ENCODE peak calls at places on chromosomes 5 and 9, in six cellular contexts. One of them, this sample, is unnamed.

GRCh38 chr5:171874210-171874609 is 88.6 kb downstream of the SMIM23 start:
- DNase-seq in transverse colon: no peak
- DNase-seq in HFF-Myc: no peak
- DNase-seq in adrenal gland: no peak
- DNase-seq in cardiac fibroblast: peak; percentile 81
- DNase-seq in tibial nerve: no peak
- DNase-seq in this sample: no peak

GRCh38 chr9:35726876-35727438 is 5.0 kb downstream of the TLN1 start:
- DNase-seq in tibial nerve: no peak
- DNase-seq in cardiac fibroblast: peak; percentile 53
- DNase-seq in adrenal gland: peak; percentile 57
- DNase-seq in HFF-Myc: no peak
- DNase-seq in transverse colon: peak; percentile 49
- DNase-seq in this sample: peak; percentile 92

GRCh38 chr5:143837306-143837848 is 25.4 kb downstream of the HMHB1 start:
- DNase-seq in tibial nerve: no peak
- DNase-seq in transverse colon: no peak
- DNase-seq in HFF-Myc: peak; percentile 91
- DNase-seq in adrenal gland: no peak
- DNase-seq in cardiac fibroblast: peak; percentile 55
- DNase-seq in this sample: no peak

GRCh38 chr9:109843651-109844050 is 63.7 kb downstream of the PALM2AKAP2 start:
- DNase-seq in transverse colon: no peak
- DNase-seq in adrenal gland: peak; percentile 80
- DNase-seq in tibial nerve: no peak
- DNase-seq in cardiac fibroblast: no peak
- DNase-seq in HFF-Myc: no peak
- DNase-seq in this sample: peak; percentile 26

GRCh38 chr9:14723301-14723700 is 768 bp upstream of the CER1 start:
- DNase-seq in transverse colon: no peak
- DNase-seq in HFF-Myc: no peak
- DNase-seq in cardiac fibroblast: no peak
- DNase-seq in tibial nerve: no peak
- DNase-seq in adrenal gland: no peak
- DNase-seq in this sample: no peak

GRCh38 chr9:90680534-90680933 is 37.9 kb upstream of the DIRAS2 start:
- DNase-seq in cardiac fibroblast: no peak
- DNase-seq in HFF-Myc: no peak
- DNase-seq in tibial nerve: no peak
- DNase-seq in adrenal gland: no peak
- DNase-seq in transverse colon: no peak
- DNase-seq in this sample: no peak

GRCh38 chr5:104576677-104577076 is 1014.1 kb upstream of the NUDT12 start:
- DNase-seq in cardiac fibroblast: no peak
- DNase-seq in transverse colon: no peak
- DNase-seq in HFF-Myc: no peak
- DNase-seq in tibial nerve: no peak
- DNase-seq in adrenal gland: no peak
- DNase-seq in this sample: no peak

GRCh38 chr5:57412010-57412409 is 70.6 kb downstream of the ACTBL2 start:
- DNase-seq in adrenal gland: no peak
- DNase-seq in tibial nerve: no peak
- DNase-seq in HFF-Myc: no peak
- DNase-seq in transverse colon: no peak
- DNase-seq in cardiac fibroblast: peak; percentile 66
- DNase-seq in this sample: no peak

GRCh38 chr9:33124716-33125378 is 42.3 kb downstream of the B4GALT1 start:
- DNase-seq in cardiac fibroblast: no peak
- DNase-seq in HFF-Myc: no peak
- DNase-seq in tibial nerve: no peak
- DNase-seq in transverse colon: no peak
- DNase-seq in adrenal gland: no peak
- DNase-seq in this sample: no peak

GRCh38 chr5:74519161-74519571 is 121.4 kb downstream of the ENC1 start:
- DNase-seq in transverse colon: no peak
- DNase-seq in tibial nerve: no peak
- DNase-seq in cardiac fibroblast: no peak
- DNase-seq in adrenal gland: no peak
- DNase-seq in HFF-Myc: no peak
- DNase-seq in this sample: no peak

GRCh38 chr5:149264432-149265069 is 7.1 kb upstream of the AFAP1L1 start:
- DNase-seq in cardiac fibroblast: no peak
- DNase-seq in transverse colon: peak; percentile 39
- DNase-seq in HFF-Myc: no peak
- DNase-seq in tibial nerve: no peak
- DNase-seq in adrenal gland: no peak
- DNase-seq in this sample: no peak
- TF ChIP-seq CTCF in cardiac fibroblast: peak; percentile 55
- TF ChIP-seq CTCF in transverse colon: peak; percentile 43
- TF ChIP-seq CTCF in HFF-Myc: peak; percentile 36
- TF ChIP-seq CTCF in tibial nerve: no peak
- TF ChIP-seq CTCF in adrenal gland: peak; percentile 20
- TF ChIP-seq CTCF in this sample: peak; percentile 7

DNA sequence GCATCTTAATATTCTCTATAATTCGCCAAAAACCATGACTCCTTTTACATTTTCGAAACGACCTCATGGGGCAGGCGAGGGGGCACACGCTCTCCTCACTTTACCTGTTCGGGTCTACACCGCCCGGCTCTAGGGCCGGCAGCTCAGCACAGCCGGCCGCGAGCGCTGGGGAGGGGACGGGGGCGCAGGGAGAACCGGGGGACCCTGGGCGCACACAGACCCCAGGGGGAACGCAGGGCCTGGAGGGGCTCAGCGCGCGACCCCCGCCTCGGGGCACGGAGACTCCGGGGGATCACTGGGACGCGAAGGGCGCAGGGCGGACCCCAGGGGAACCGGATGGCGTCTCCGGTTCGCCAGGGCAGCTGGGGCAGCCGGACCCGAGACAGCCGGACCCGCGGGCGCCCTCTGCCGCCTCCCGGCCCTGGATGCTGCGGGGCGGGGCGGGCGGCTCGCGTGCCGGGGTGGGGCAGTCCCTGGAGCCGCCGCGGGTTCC is at the start of gene AHRR:
- DNase-seq in adrenal gland: peak; percentile 63
- DNase-seq in HFF-Myc: no peak
- DNase-seq in cardiac fibroblast: peak; percentile 59
- DNase-seq in transverse colon: peak; percentile 72
- DNase-seq in tibial nerve: no peak
- DNase-seq in this sample: no peak
- H3K4me3 ChIP-seq in adrenal gland: no peak within 1 kb of the TSS
- H3K4me3 ChIP-seq in HFF-Myc: peak within 1 kb of the TSS; percentile 71
- H3K4me3 ChIP-seq in cardiac fibroblast: peak within 1 kb of the TSS; percentile 65
- H3K4me3 ChIP-seq in transverse colon: peak within 1 kb of the TSS; percentile 57
- H3K4me3 ChIP-seq in tibial nerve: peak within 1 kb of the TSS; percentile 27
- H3K4me3 ChIP-seq in this sample: peak within 1 kb of the TSS; percentile 50

GRCh38 chr5:153458266-153458665 is 32.2 kb upstream of the GRIA1 start:
- DNase-seq in adrenal gland: no peak
- DNase-seq in transverse colon: no peak
- DNase-seq in cardiac fibroblast: no peak
- DNase-seq in tibial nerve: no peak
- DNase-seq in HFF-Myc: no peak
- DNase-seq in this sample: no peak

GRCh38 chr5:153461341-153461740 is 29.1 kb upstream of the GRIA1 start:
- DNase-seq in transverse colon: no peak
- DNase-seq in cardiac fibroblast: no peak
- DNase-seq in adrenal gland: no peak
- DNase-seq in HFF-Myc: no peak
- DNase-seq in tibial nerve: no peak
- DNase-seq in this sample: no peak

GRCh38 chr5:153456354-153456753 is 34.1 kb upstream of the GRIA1 start:
- DNase-seq in HFF-Myc: no peak
- DNase-seq in tibial nerve: no peak
- DNase-seq in cardiac fibroblast: no peak
- DNase-seq in transverse colon: no peak
- DNase-seq in adrenal gland: no peak
- DNase-seq in this sample: no peak

GRCh38 chr5:153460421-153460820 is 30.0 kb upstream of the GRIA1 start:
- DNase-seq in cardiac fibroblast: peak; percentile 8
- DNase-seq in HFF-Myc: no peak
- DNase-seq in transverse colon: no peak
- DNase-seq in tibial nerve: no peak
- DNase-seq in adrenal gland: no peak
- DNase-seq in this sample: no peak

GRCh38 chr5:153456993-153457392 is 33.5 kb upstream of the GRIA1 start:
- DNase-seq in transverse colon: no peak
- DNase-seq in tibial nerve: no peak
- DNase-seq in HFF-Myc: no peak
- DNase-seq in cardiac fibroblast: no peak
- DNase-seq in adrenal gland: no peak
- DNase-seq in this sample: no peak
- TF ChIP-seq CTCF in transverse colon: no peak
- TF ChIP-seq CTCF in tibial nerve: no peak
- TF ChIP-seq CTCF in HFF-Myc: no peak
- TF ChIP-seq CTCF in cardiac fibroblast: no peak
- TF ChIP-seq CTCF in adrenal gland: no peak
- TF ChIP-seq CTCF in this sample: no peak

DNA sequence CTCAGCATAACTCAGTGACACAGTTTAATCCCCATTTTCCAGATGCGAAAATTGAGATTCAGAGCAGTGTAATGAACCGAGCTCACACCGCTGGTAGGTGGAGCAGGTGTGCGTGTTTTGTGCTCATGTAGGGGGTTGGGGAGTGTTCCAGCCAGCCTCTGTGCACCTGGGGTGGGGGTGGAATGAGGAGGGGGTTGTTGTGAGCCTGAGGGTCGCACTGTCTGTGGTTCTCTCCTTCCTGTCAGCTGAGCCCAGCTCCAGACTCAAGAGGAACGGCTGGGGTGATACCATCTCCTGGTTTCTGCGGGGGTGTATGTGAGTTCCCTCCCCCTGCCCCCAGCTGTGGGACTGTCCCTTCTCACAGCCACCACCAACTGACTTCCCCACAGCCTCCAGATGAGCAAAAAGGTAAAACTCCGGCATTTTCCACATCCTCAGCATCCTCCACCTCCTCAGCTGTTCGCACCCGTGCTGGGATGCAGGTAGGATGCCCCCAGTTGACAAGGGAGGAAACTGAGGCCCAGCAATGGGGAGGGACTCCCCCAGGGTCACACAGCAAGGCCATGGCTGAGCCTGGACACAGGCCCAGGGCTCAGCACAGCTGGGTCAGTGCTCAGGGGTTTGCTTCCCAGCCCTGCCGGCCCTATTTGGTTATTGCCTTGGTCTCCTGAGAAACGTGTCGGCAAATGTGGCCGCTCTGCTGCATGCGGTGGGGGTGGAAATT is 2.1 kb downstream of the SH2D3C start:
- DNase-seq in tibial nerve: no peak
- DNase-seq in adrenal gland: no peak
- DNase-seq in cardiac fibroblast: no peak
- DNase-seq in transverse colon: peak; percentile 78
- DNase-seq in HFF-Myc: no peak
- DNase-seq in this sample: no peak
- H3K4me3 ChIP-seq in tibial nerve: no peak overlapping the region
- H3K4me3 ChIP-seq in adrenal gland: no peak overlapping the region
- H3K4me3 ChIP-seq in cardiac fibroblast: no peak overlapping the region
- H3K4me3 ChIP-seq in transverse colon: peak overlapping the region; percentile 27
- H3K4me3 ChIP-seq in HFF-Myc: no peak overlapping the region
- H3K4me3 ChIP-seq in this sample: peak overlapping the region; percentile 9

GRCh38 chr5:117594165-117594564 is 1019.5 kb upstream of the SEMA6A start:
- DNase-seq in HFF-Myc: no peak
- DNase-seq in cardiac fibroblast: peak; percentile 78
- DNase-seq in adrenal gland: no peak
- DNase-seq in tibial nerve: peak; percentile 14
- DNase-seq in transverse colon: no peak
- DNase-seq in this sample: peak; percentile 77

GRCh38 chr5:117587111-117587510 is 1012.5 kb upstream of the SEMA6A start:
- DNase-seq in tibial nerve: no peak
- DNase-seq in HFF-Myc: no peak
- DNase-seq in transverse colon: no peak
- DNase-seq in adrenal gland: no peak
- DNase-seq in cardiac fibroblast: no peak
- DNase-seq in this sample: no peak

GRCh38 chr5:117588611-117589010 is 1014.0 kb upstream of the SEMA6A start:
- DNase-seq in adrenal gland: no peak
- DNase-seq in transverse colon: no peak
- DNase-seq in cardiac fibroblast: peak; percentile 18
- DNase-seq in tibial nerve: no peak
- DNase-seq in HFF-Myc: no peak
- DNase-seq in this sample: no peak

GRCh38 chr5:117590944-117591343 is 1016.3 kb upstream of the SEMA6A start:
- DNase-seq in transverse colon: no peak
- DNase-seq in tibial nerve: no peak
- DNase-seq in adrenal gland: no peak
- DNase-seq in HFF-Myc: no peak
- DNase-seq in cardiac fibroblast: peak; percentile 41
- DNase-seq in this sample: no peak
- TF ChIP-seq CTCF in transverse colon: no peak
- TF ChIP-seq CTCF in tibial nerve: no peak
- TF ChIP-seq CTCF in adrenal gland: peak; percentile 23
- TF ChIP-seq CTCF in HFF-Myc: peak; percentile 18
- TF ChIP-seq CTCF in cardiac fibroblast: peak; percentile 38
- TF ChIP-seq CTCF in this sample: no peak

GRCh38 chr5:115961413-115962238 is 649 bp upstream of the LVRN start:
- DNase-seq in HFF-Myc: no peak
- DNase-seq in transverse colon: no peak
- DNase-seq in cardiac fibroblast: no peak
- DNase-seq in adrenal gland: no peak
- DNase-seq in tibial nerve: no peak
- DNase-seq in this sample: peak; percentile 74
- H3K4me3 ChIP-seq in HFF-Myc: peak overlapping the region; percentile 30
- H3K4me3 ChIP-seq in transverse colon: peak overlapping the region; percentile 45
- H3K4me3 ChIP-seq in cardiac fibroblast: no peak overlapping the region
- H3K4me3 ChIP-seq in adrenal gland: no peak overlapping the region
- H3K4me3 ChIP-seq in tibial nerve: no peak overlapping the region
- H3K4me3 ChIP-seq in this sample: peak overlapping the region; percentile 53

DNA sequence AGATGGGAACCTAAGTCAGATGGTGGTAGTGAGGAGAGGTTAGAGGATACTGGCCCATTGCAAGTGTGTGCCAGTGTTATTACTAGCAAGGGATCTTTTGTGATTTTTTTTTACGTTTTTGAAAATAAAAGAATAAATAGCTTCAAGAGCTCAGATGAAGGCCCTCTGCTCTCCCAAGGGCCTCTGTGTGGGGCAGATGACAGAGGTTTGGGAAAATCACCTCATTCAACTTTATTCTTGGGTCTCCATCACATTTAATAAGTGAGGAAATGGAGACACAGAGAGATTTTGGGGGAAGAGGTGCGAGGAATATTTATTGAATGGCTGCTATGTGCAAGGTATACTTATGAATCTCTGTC is 10.1 kb upstream of the TRAF1 start:
- DNase-seq in transverse colon: no peak
- DNase-seq in HFF-Myc: no peak
- DNase-seq in adrenal gland: no peak
- DNase-seq in tibial nerve: no peak
- DNase-seq in cardiac fibroblast: no peak
- DNase-seq in this sample: no peak
- TF ChIP-seq CTCF in transverse colon: no peak
- TF ChIP-seq CTCF in HFF-Myc: no peak
- TF ChIP-seq CTCF in adrenal gland: no peak
- TF ChIP-seq CTCF in tibial nerve: no peak
- TF ChIP-seq CTCF in cardiac fibroblast: no peak
- TF ChIP-seq CTCF in this sample: no peak